ENCODE peak calls at places on chromosomes 1 and 21, in five cellular contexts. H is astrocyte of the spinal cord, V is mammary epithelial cell, F is prostate gland, L is GM12865. P is an unnamed sample.

GRCh38 chr1:248681651-248682050 is 20.9 kb downstream of the OR14I1 start:
- DNase-seq in H (no peak), V (no peak), F (no peak), L (no peak), P (no peak)

GRCh38 chr1:74423476-74423875 is 88.9 kb downstream of the LRRC53 start:
- DNase-seq in H (no peak), V (no peak), F (no peak), L (no peak), P (no peak)

GRCh38 chr1:10745886-10746455 is 50.5 kb downstream of the CASZ1 start:
- DNase-seq in H (no peak), V (no peak), F (peak; percentile 38), L (no peak), P (no peak)

GRCh38 chr1:107936498-107937481 is 28.2 kb downstream of the VAV3 start:
- DNase-seq in H (peak; percentile 95), V (peak; percentile 97), F (peak; percentile 86), L (peak; percentile 81), P (peak; percentile 76)

GRCh38 chr1:9825101-9826074 is 1.6 kb upstream of the CLSTN1 start:
- DNase-seq in H (peak; percentile 80), V (peak; percentile 99), F (peak; percentile 93), L (peak; percentile 58), P (no peak)

GRCh38 chr1:223887724-223888428 is 42.1 kb upstream of the TP53BP2 start:
- DNase-seq in H (peak; percentile 96), V (peak; percentile 74), F (no peak), L (peak; percentile 44), P (peak; percentile 82)

GRCh38 chr21:43585924-43586411 is 73.3 kb downstream of the HSF2BP start:
- DNase-seq in H (peak; percentile 99), V (peak; percentile 100), F (peak; percentile 95), L (no peak), P (peak; percentile 100)

GRCh38 chr1:16125088-16125470 is 30.8 kb downstream of the EPHA2 start:
- DNase-seq in H (no peak), V (no peak), F (no peak), L (no peak), P (no peak)

GRCh38 chr1:9207086-9207485 is 27.5 kb upstream of the H6PD start:
- DNase-seq in H (peak; percentile 80), V (peak; percentile 31), F (no peak), L (peak; percentile 69), P (no peak)

GRCh38 chr21:44765231-44766013 is 36.2 kb downstream of the UBE2G2 start:
- DNase-seq in H (peak; percentile 10), V (peak; percentile 60), F (no peak), L (peak; percentile 42), P (no peak)

GRCh38 chr1:164576311-164577271 is 17.6 kb downstream of the PBX1 start:
- DNase-seq in H (peak; percentile 83), V (no peak), F (no peak), L (no peak), P (no peak)

GRCh38 chr1:181021811-181022434 is 747 bp downstream of the STX6 start:
- DNase-seq in H (peak; percentile 69), V (peak; percentile 92), F (peak; percentile 70), L (peak; percentile 83), P (no peak)

GRCh38 chr1:220800262-220800661 is 13.5 kb downstream of the MTARC1 start:
- DNase-seq in H (no peak), V (no peak), F (no peak), L (no peak), P (no peak)

GRCh38 chr1:220807726-220808125 is 21.0 kb downstream of the MTARC1 start:
- DNase-seq in H (no peak), V (no peak), F (no peak), L (no peak), P (no peak)

GRCh38 chr1:220806408-220806807 is 19.7 kb downstream of the MTARC1 start:
- DNase-seq in H (no peak), V (no peak), F (no peak), L (no peak), P (no peak)

GRCh38 chr1:220803401-220804201 is 16.9 kb downstream of the MTARC1 start:
- DNase-seq in H (peak; percentile 42), V (no peak), F (no peak), L (peak; percentile 35), P (no peak)

GRCh38 chr1:220804202-220804586 is 17.5 kb downstream of the MTARC1 start:
- DNase-seq in H (no peak), V (no peak), F (no peak), L (no peak), P (no peak)
- TF ChIP-seq CTCF in H (no peak), V (no peak), F (no peak), L (no peak), P (no peak)

GRCh38 chr1:161033751-161034150 is 5.0 kb downstream of the TSTD1 start:
- DNase-seq in H (no peak), V (peak; percentile 79), F (no peak), L (no peak), P (no peak)

GRCh38 chr1:161039546-161039945 is 782 bp upstream of the TSTD1 start:
- DNase-seq in H (no peak), V (no peak), F (no peak), L (no peak), P (no peak)

GRCh38 chr1:161039154-161039545 is 386 bp upstream of the TSTD1 start:
- DNase-seq in H (no peak), V (no peak), F (no peak), L (no peak), P (no peak)

GRCh38 chr1:161038523-161039153 is at the start of gene TSTD1:
- DNase-seq in H (no peak), V (peak; percentile 64), F (peak; percentile 74), L (peak; percentile 90), P (no peak)

GRCh38 chr1:161037661-161038522 is 872 bp downstream of the TSTD1 start:
- DNase-seq in H (no peak), V (no peak), F (peak; percentile 59), L (no peak), P (no peak)
- H3K4me3 ChIP-seq in H (peak overlapping the region; percentile 39), V (peak overlapping the region; percentile 92), F (peak overlapping the region; percentile 56), L (peak overlapping the region; percentile 64), P (peak overlapping the region; percentile 80)

GRCh38 chr1:82015444-82015843 is 214.7 kb downstream of the ADGRL2 start:
- DNase-seq in H (no peak), V (no peak), F (no peak), L (peak; percentile 1), P (no peak)
- TF ChIP-seq CTCF in H (no peak), V (no peak), F (no peak), L (peak; percentile 10), P (no peak)

GRCh38 chr1:233087001-233087881 is 136.8 kb downstream of the NTPCR start:
- DNase-seq in H (no peak), V (no peak), F (no peak), L (no peak), P (no peak)
- H3K4me3 ChIP-seq in H (no peak overlapping the region), V (no peak overlapping the region), F (no peak overlapping the region), L (no peak overlapping the region), P (no peak overlapping the region)

GRCh38 chr1:40919475-40920011 is 57.4 kb upstream of the CITED4 start:
- DNase-seq in H (no peak), V (peak; percentile 60), F (peak; percentile 57), L (no peak), P (no peak)
- TF ChIP-seq CTCF in H (no peak), V (no peak), F (no peak), L (no peak), P (no peak)

GRCh38 chr21:31038376-31038775 is at the start of gene KRTAP19-8:
- DNase-seq in H (no peak), V (no peak), F (no peak), L (no peak), P (no peak)

GRCh38 chr21:31042080-31042464 is 3.8 kb upstream of the KRTAP19-8 start:
- DNase-seq in H (no peak), V (no peak), F (no peak), L (peak; percentile 18), P (no peak)

GRCh38 chr21:31045841-31046240 is 7.6 kb upstream of the KRTAP19-8 start:
- DNase-seq in H (no peak), V (no peak), F (no peak), L (no peak), P (no peak)

GRCh38 chr21:31043495-31043894 is 5.2 kb upstream of the KRTAP19-8 start:
- DNase-seq in H (no peak), V (no peak), F (no peak), L (no peak), P (no peak)

DNA sequence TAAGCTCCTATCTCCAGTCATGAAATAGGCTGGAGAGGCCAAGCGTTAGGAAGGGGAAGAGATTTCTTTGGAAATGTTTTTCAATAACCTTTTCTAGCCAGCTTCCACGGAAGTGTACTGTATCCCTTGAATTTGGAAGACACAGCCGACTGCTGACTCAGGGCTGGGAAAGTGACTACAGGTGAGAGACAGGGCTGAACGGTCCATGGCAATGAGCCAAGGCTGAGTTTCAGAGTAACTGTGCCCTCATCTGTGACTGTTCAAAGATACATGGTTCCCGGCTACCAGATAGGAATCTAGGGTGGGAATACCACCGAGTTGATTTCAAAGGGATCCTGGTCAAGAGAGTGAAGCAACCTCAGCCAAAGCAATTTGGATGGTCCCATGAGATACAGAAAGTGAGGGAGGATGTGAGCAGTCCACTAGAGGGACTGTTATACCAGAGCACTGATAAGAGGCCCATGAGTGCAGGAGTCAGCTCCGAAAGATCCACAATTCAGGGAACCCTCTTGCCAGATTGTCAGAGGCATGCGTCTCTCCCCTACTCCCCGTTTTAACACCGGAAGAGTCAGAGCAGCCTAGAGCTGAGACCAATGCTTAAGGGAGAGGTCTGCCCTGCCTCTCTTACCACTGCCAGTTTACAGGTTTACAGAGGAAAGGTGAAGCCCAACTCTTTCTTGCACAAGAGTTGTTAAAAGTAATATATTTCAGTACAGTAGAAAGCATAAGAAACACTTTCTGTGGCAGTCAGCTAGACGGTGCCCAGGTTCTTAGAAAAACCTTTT is 3.2 kb upstream of the KRTAP19-8 start:
- DNase-seq in H (no peak), V (no peak), F (no peak), L (peak; percentile 53), P (no peak)
- H3K4me3 ChIP-seq in H (no peak overlapping the region), V (no peak overlapping the region), F (no peak overlapping the region), L (no peak overlapping the region), P (no peak overlapping the region)